ENCODE peak calls at places on chromosomes 13 and 19, in eight cellular contexts. B is mammary epithelial cell; F is activated CD4-positive, alpha-beta T cell treated with anti-CD3 and anti-CD28 coated beads for 36 hours; C is HFF-Myc; J is mesenchymal stem cell; H is transverse colon; I is iris pigment epithelial cell; D is activated T-helper 2 cell treated with anti-CD3 and anti-CD28 coated beads, Interferon-gamma antibody, Interleukin-2, Interleukin-4, amounts not matched to agents 10 μg/mL and 5 μg/mL and 100 μg/mL, durations not matched to agents 14 hours and 24 hours and 36 hours. P is an unnamed sample.
A peak's percentile ranks its signal among the peaks of the same experiment; 100 is the strongest.

GRCh38 chr13:24271231-24271610 is 38.2 kb upstream of the C1QTNF9 start:
- DNase-seq in B (no peak), F (no peak), C (no peak), J (no peak), H (no peak), I (no peak), D (no peak), P (no peak)

GRCh38 chr19:48135411-48135810 is 24.8 kb upstream of the PLA2G4C start:
- DNase-seq in B (no peak), F (peak; percentile 66), C (no peak), J (no peak), H (no peak), I (no peak), D (no peak), P (no peak)

GRCh38 chr13:114017028-114017630 is 43.3 kb upstream of the C13orf46 start:
- DNase-seq in B (no peak), F (no peak), C (no peak), J (no peak), H (no peak), I (no peak), D (no peak), P (peak; percentile 57)

GRCh38 chr13:108877300-108877699 is 247.9 kb downstream of the MYO16 start:
- DNase-seq in B (peak; percentile 25), F (no peak), C (no peak), J (no peak), H (no peak), I (peak; percentile 52), D (no peak), P (peak; percentile 43)

GRCh38 chr19:1249298-1249989 is 1.1 kb downstream of the MIDN start:
- DNase-seq in B (peak; percentile 93), F (peak; percentile 97), C (no peak), J (peak; percentile 93), H (peak; percentile 96), I (peak; percentile 95), D (peak; percentile 93), P (peak; percentile 94)

GRCh38 chr19:11010041-11010440 is 49.2 kb downstream of the SMARCA4 start:
- DNase-seq in B (no peak), F (no peak), C (no peak), J (no peak), H (no peak), I (no peak), D (no peak), P (no peak)

GRCh38 chr19:661427-662196 is 1.4 kb downstream of the RNF126 start:
- DNase-seq in B (peak; percentile 46), F (peak; percentile 81), C (no peak), J (peak; percentile 28), H (peak; percentile 71), I (no peak), D (peak; percentile 70), P (no peak)

GRCh38 chr19:40266912-40267600 is 18.1 kb downstream of the AKT2 start:
- DNase-seq in B (no peak), F (no peak), C (no peak), J (no peak), H (no peak), I (no peak), D (no peak), P (no peak)

GRCh38 chr19:8512115-8512967 is 1.6 kb downstream of the ZNF414 start:
- DNase-seq in B (peak; percentile 11), F (peak; percentile 59), C (no peak), J (no peak), H (peak; percentile 43), I (no peak), D (no peak), P (peak; percentile 31)

GRCh38 chr13:36862002-36862706 is 43.1 kb downstream of the RFXAP start:
- DNase-seq in B (no peak), F (no peak), C (no peak), J (no peak), H (no peak), I (no peak), D (no peak), P (no peak)

GRCh38 chr19:15437355-15438123 is 12.2 kb downstream of the WIZ start:
- DNase-seq in B (no peak), F (no peak), C (no peak), J (peak; percentile 37), H (no peak), I (no peak), D (no peak), P (peak; percentile 48)

GRCh38 chr13:98451676-98452105 is 125.2 kb downstream of the STK24 start:
- DNase-seq in B (no peak), F (no peak), C (no peak), J (no peak), H (no peak), I (peak; percentile 35), D (no peak), P (peak; percentile 39)

GRCh38 chr19:10761443-10762242 is 43.8 kb downstream of the DNM2 start:
- DNase-seq in B (no peak), F (no peak), C (no peak), J (no peak), H (peak; percentile 61), I (no peak), D (no peak), P (no peak)

GRCh38 chr13:31894931-31895330 is 136.6 kb upstream of the FRY start:
- DNase-seq in B (no peak), F (no peak), C (no peak), J (no peak), H (no peak), I (no peak), D (no peak), P (no peak)

GRCh38 chr13:49858183-49858856 is 65.8 kb upstream of the KPNA3 start:
- DNase-seq in B (peak; percentile 79), F (no peak), C (peak; percentile 57), J (peak; percentile 97), H (peak; percentile 10), I (peak; percentile 100), D (no peak), P (peak; percentile 98)

GRCh38 chr13:67880916-67881315 is 650.8 kb upstream of the PCDH9 start:
- DNase-seq in B (no peak), F (no peak), C (no peak), J (peak; percentile 3), H (no peak), I (peak; percentile 51), D (no peak), P (no peak)

GRCh38 chr19:35257113-35257461 is 8.3 kb downstream of the LSR start:
- DNase-seq in B (no peak), F (peak; percentile 2), C (no peak), J (no peak), H (no peak), I (no peak), D (no peak), P (no peak)

P was measured in fibroblast of mammary gland.